ENCODE peak calls at places on chromosomes 13 and 19, in six cellular contexts. One of them, this sample, is unnamed.

GRCh38 chr13:51822106-51822840 is 18.3 kb upstream of the DHRS12 start:
- DNase-seq in adrenal gland: no peak
- DNase-seq in choroid plexus epithelial cell: no peak
- DNase-seq in tibial artery: no peak
- DNase-seq in lower lobe of right lung: no peak
- DNase-seq in psoas muscle: no peak
- DNase-seq in this sample: no peak

GRCh38 chr19:52923782-52924593 is 760 bp upstream of the ZNF888 start:
- DNase-seq in tibial artery: peak
- DNase-seq in adrenal gland: peak
- DNase-seq in choroid plexus epithelial cell: peak
- DNase-seq in psoas muscle: peak
- DNase-seq in lower lobe of right lung: peak
- DNase-seq in this sample: peak

GRCh38 chr13:25803626-25804025 is 248.2 kb downstream of the SHISA2 start:
- DNase-seq in adrenal gland: no peak
- DNase-seq in lower lobe of right lung: no peak
- DNase-seq in tibial artery: no peak
- DNase-seq in psoas muscle: no peak
- DNase-seq in choroid plexus epithelial cell: no peak
- DNase-seq in this sample: peak

GRCh38 chr13:27170221-27170520 is 1.4 kb downstream of the USP12 start:
- DNase-seq in tibial artery: no peak
- DNase-seq in adrenal gland: no peak
- DNase-seq in choroid plexus epithelial cell: peak
- DNase-seq in lower lobe of right lung: no peak
- DNase-seq in psoas muscle: no peak
- DNase-seq in this sample: peak

GRCh38 chr13:83845121-83845520 is 37.2 kb downstream of the SLITRK1 start:
- DNase-seq in adrenal gland: no peak
- DNase-seq in tibial artery: no peak
- DNase-seq in lower lobe of right lung: no peak
- DNase-seq in choroid plexus epithelial cell: no peak
- DNase-seq in psoas muscle: no peak
- DNase-seq in this sample: no peak

GRCh38 chr13:111005364-111005763 is 90.5 kb upstream of the ANKRD10 start:
- DNase-seq in choroid plexus epithelial cell: peak
- DNase-seq in lower lobe of right lung: no peak
- DNase-seq in adrenal gland: no peak
- DNase-seq in psoas muscle: no peak
- DNase-seq in tibial artery: no peak
- DNase-seq in this sample: peak

GRCh38 chr13:39347926-39348901 is 254.8 kb downstream of the LHFPL6 start:
- DNase-seq in adrenal gland: no peak
- DNase-seq in psoas muscle: no peak
- DNase-seq in lower lobe of right lung: no peak
- DNase-seq in choroid plexus epithelial cell: peak
- DNase-seq in tibial artery: no peak
- DNase-seq in this sample: no peak

GRCh38 chr19:40601061-40601973 is at the start of gene LTBP4:
- DNase-seq in choroid plexus epithelial cell: peak
- DNase-seq in adrenal gland: no peak
- DNase-seq in lower lobe of right lung: no peak
- DNase-seq in tibial artery: peak
- DNase-seq in psoas muscle: peak
- DNase-seq in this sample: peak

GRCh38 chr19:40642757-40643325 is 41.7 kb downstream of the LTBP4 start:
- DNase-seq in lower lobe of right lung: no peak
- DNase-seq in adrenal gland: no peak
- DNase-seq in choroid plexus epithelial cell: no peak
- DNase-seq in tibial artery: no peak
- DNase-seq in psoas muscle: no peak
- DNase-seq in this sample: no peak

GRCh38 chr19:2491130-2491801 is 15.3 kb downstream of the GADD45B start:
- DNase-seq in choroid plexus epithelial cell: peak
- DNase-seq in lower lobe of right lung: peak
- DNase-seq in tibial artery: no peak
- DNase-seq in adrenal gland: no peak
- DNase-seq in psoas muscle: peak
- DNase-seq in this sample: peak

GRCh38 chr19:36686365-36687213 is 823 bp upstream of the ZNF567 start:
- DNase-seq in lower lobe of right lung: peak
- DNase-seq in choroid plexus epithelial cell: peak
- DNase-seq in psoas muscle: peak
- DNase-seq in adrenal gland: peak
- DNase-seq in tibial artery: peak
- DNase-seq in this sample: peak

GRCh38 chr13:30224732-30225131 is 82.6 kb downstream of the KATNAL1 start:
- DNase-seq in tibial artery: no peak
- DNase-seq in psoas muscle: no peak
- DNase-seq in choroid plexus epithelial cell: peak
- DNase-seq in lower lobe of right lung: no peak
- DNase-seq in adrenal gland: no peak
- DNase-seq in this sample: peak

GRCh38 chr19:38024991-38025716 is 118.1 kb downstream of the SIPA1L3 start:
- DNase-seq in psoas muscle: no peak
- DNase-seq in lower lobe of right lung: no peak
- DNase-seq in choroid plexus epithelial cell: no peak
- DNase-seq in adrenal gland: no peak
- DNase-seq in tibial artery: no peak
- DNase-seq in this sample: no peak
- H3K4me3 ChIP-seq in psoas muscle: no peak
- H3K4me3 ChIP-seq in lower lobe of right lung: no peak
- H3K4me3 ChIP-seq in choroid plexus epithelial cell: no peak
- H3K4me3 ChIP-seq in adrenal gland: no peak
- H3K4me3 ChIP-seq in tibial artery: no peak
- H3K4me3 ChIP-seq in this sample: no peak

GRCh38 chr13:100594731-100595130 is 6.1 kb upstream of the GGACT start:
- DNase-seq in choroid plexus epithelial cell: no peak
- DNase-seq in lower lobe of right lung: no peak
- DNase-seq in tibial artery: no peak
- DNase-seq in adrenal gland: peak
- DNase-seq in psoas muscle: no peak
- DNase-seq in this sample: peak
- TF ChIP-seq CTCF in choroid plexus epithelial cell: peak
- TF ChIP-seq CTCF in lower lobe of right lung: peak
- TF ChIP-seq CTCF in tibial artery: no peak
- TF ChIP-seq CTCF in adrenal gland: peak
- TF ChIP-seq CTCF in psoas muscle: no peak
- TF ChIP-seq CTCF in this sample: peak

DNA sequence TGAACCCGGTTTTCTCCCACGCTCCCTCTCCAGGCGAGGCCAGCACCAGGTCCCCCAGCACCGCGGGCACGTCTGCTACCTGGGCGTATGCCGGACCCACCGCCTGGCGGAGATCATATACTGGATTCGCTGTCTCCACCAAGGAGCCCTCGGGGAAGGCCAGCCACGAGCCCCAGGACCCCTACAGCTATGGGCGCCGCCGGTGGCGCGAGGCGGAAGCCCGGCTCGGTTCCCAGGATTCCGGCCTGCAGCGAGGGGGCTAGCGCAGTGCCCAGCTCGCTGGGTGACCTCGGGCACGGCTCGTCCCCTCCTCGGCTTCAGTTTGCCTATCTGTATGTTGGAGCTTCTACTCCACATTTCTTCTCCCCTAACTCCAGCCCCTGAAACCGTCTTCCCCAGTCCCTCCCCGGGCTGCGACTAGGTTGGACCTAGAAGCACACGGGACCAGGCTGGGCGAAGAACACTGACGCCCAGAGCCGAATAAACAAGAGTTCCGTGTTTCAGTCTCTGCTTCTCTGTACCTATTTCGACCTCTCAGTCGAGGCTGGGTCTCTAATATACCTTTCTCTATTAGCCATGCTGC is 752 bp upstream of the CPT1C start:
- DNase-seq in tibial artery: no peak
- DNase-seq in adrenal gland: peak
- DNase-seq in choroid plexus epithelial cell: no peak
- DNase-seq in lower lobe of right lung: no peak
- DNase-seq in psoas muscle: no peak
- DNase-seq in this sample: no peak
- H3K4me3 ChIP-seq in tibial artery: peak
- H3K4me3 ChIP-seq in adrenal gland: no peak
- H3K4me3 ChIP-seq in choroid plexus epithelial cell: peak
- H3K4me3 ChIP-seq in lower lobe of right lung: peak
- H3K4me3 ChIP-seq in psoas muscle: peak
- H3K4me3 ChIP-seq in this sample: peak

DNA sequence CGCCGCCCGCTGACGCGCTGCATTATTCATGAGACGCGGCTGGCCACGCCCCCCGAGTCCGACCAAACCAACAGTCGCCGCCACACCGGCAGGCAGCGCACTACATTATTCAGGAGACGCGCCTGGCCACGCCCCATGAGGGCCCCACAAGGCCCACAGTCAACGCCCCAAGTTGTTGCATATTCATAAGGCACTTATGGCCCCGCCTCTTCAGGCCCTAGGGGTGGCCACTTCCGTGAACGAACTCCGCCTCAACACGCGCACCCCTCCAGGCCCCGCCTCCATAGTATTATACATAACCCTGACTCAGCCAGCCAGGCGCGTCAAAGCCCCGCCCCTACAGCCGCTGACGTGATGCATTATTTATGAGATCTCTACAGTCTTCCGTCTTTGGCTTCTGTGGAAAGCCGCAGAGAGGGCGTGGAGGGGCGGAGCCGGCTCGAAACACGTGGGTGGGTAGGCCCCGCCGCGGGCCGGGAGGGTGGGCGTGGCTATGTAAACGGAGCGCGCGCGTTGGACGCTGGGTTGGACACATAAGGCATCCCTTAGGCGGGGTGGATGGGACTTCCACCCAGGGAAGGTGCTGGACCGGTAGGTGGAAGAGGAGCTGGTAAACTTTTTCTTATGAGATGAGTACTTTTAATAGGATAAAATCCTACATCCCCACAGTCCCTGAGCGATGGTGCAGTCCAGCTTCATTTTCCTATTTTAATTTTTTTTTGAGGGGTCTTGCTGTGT is 423 bp upstream of the ELL start:
- DNase-seq in psoas muscle: peak
- DNase-seq in adrenal gland: peak
- DNase-seq in tibial artery: peak
- DNase-seq in choroid plexus epithelial cell: peak
- DNase-seq in lower lobe of right lung: peak
- DNase-seq in this sample: peak
- TF ChIP-seq CTCF in psoas muscle: peak
- TF ChIP-seq CTCF in adrenal gland: no peak
- TF ChIP-seq CTCF in tibial artery: peak
- TF ChIP-seq CTCF in choroid plexus epithelial cell: peak
- TF ChIP-seq CTCF in lower lobe of right lung: peak
- TF ChIP-seq CTCF in this sample: peak

GRCh38 chr19:16142032-16142580 is 1.4 kb upstream of the HSH2D start:
- DNase-seq in adrenal gland: no peak
- DNase-seq in lower lobe of right lung: no peak
- DNase-seq in tibial artery: no peak
- DNase-seq in choroid plexus epithelial cell: no peak
- DNase-seq in psoas muscle: no peak
- DNase-seq in this sample: no peak
- H3K4me3 ChIP-seq in adrenal gland: no peak
- H3K4me3 ChIP-seq in lower lobe of right lung: no peak
- H3K4me3 ChIP-seq in tibial artery: no peak
- H3K4me3 ChIP-seq in choroid plexus epithelial cell: no peak
- H3K4me3 ChIP-seq in psoas muscle: no peak
- H3K4me3 ChIP-seq in this sample: no peak

GRCh38 chr19:17088552-17088951 is 13.0 kb downstream of the MYO9B start:
- DNase-seq in adrenal gland: no peak
- DNase-seq in choroid plexus epithelial cell: no peak
- DNase-seq in psoas muscle: no peak
- DNase-seq in lower lobe of right lung: no peak
- DNase-seq in tibial artery: no peak
- DNase-seq in this sample: no peak

GRCh38 chr19:17091758-17092333 is 16.3 kb downstream of the MYO9B start:
- DNase-seq in adrenal gland: peak
- DNase-seq in psoas muscle: peak
- DNase-seq in tibial artery: peak
- DNase-seq in lower lobe of right lung: peak
- DNase-seq in choroid plexus epithelial cell: no peak
- DNase-seq in this sample: no peak

GRCh38 chr19:17092696-17093095 is 17.1 kb downstream of the MYO9B start:
- DNase-seq in lower lobe of right lung: no peak
- DNase-seq in psoas muscle: no peak
- DNase-seq in adrenal gland: no peak
- DNase-seq in tibial artery: no peak
- DNase-seq in choroid plexus epithelial cell: no peak
- DNase-seq in this sample: no peak

GRCh38 chr19:17089238-17089637 is 13.7 kb downstream of the MYO9B start:
- DNase-seq in adrenal gland: no peak
- DNase-seq in psoas muscle: no peak
- DNase-seq in tibial artery: no peak
- DNase-seq in lower lobe of right lung: no peak
- DNase-seq in choroid plexus epithelial cell: peak
- DNase-seq in this sample: no peak

DNA sequence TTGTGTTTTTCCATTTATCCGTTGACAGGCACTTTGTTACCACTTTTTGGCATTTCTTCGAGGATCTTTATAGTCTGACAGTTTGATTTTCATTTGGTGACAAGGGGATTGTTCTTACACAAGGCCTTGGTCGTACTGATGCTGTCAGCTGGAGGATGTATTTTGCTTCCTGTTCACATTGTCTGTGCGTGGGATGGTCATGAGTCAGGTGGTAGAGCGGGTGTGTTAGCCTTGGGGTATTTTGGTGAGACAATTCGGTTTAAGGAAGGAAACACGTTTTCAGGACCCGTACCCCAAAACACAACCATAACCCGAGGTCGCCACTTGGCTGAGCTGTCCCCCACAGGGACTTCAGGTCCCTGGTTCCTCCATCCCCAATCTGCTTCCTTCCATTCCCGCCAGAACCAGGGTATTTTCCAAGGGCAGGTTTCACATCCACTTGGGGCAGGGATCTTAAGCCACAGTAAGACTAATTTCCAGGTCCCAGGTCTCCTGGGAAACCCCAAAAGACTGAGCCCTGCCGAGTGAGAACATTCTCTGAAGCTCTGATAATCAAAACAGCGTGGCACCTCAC is 15.0 kb downstream of the MYO9B start:
- DNase-seq in psoas muscle: no peak
- DNase-seq in choroid plexus epithelial cell: no peak
- DNase-seq in adrenal gland: peak
- DNase-seq in tibial artery: no peak
- DNase-seq in lower lobe of right lung: no peak
- DNase-seq in this sample: peak
- TF ChIP-seq CTCF in psoas muscle: no peak
- TF ChIP-seq CTCF in choroid plexus epithelial cell: no peak
- TF ChIP-seq CTCF in adrenal gland: no peak
- TF ChIP-seq CTCF in tibial artery: no peak
- TF ChIP-seq CTCF in lower lobe of right lung: no peak
- TF ChIP-seq CTCF in this sample: no peak

This sample was measured in epithelial cell of esophagus.